ENCODE peak calls at places on chromosomes 11 and 22, in four cellular contexts. One of them, this sample, is unnamed.

GRCh38 chr11:69512790-69513189 is 31.3 kb downstream of the LINC01488 start:
- DNase-seq in brain microvascular endothelial cell: no peak
- DNase-seq in pancreas: peak; percentile 8
- DNase-seq in adrenal gland: no peak
- DNase-seq in this sample: no peak

GRCh38 chr22:45224331-45224730 is 16.4 kb downstream of the KIAA0930 start:
- DNase-seq in brain microvascular endothelial cell: no peak
- DNase-seq in pancreas: no peak
- DNase-seq in adrenal gland: no peak
- DNase-seq in this sample: no peak

GRCh38 chr11:112485280-112485679 is 224.6 kb upstream of the PLET1 start:
- DNase-seq in brain microvascular endothelial cell: no peak
- DNase-seq in pancreas: no peak
- DNase-seq in adrenal gland: no peak
- DNase-seq in this sample: no peak

GRCh38 chr22:21102659-21103267 is 57.0 kb downstream of the LRRC74B start:
- DNase-seq in brain microvascular endothelial cell: peak; percentile 45
- DNase-seq in pancreas: peak; percentile 59
- DNase-seq in adrenal gland: peak; percentile 78
- DNase-seq in this sample: peak; percentile 72

GRCh38 chr11:69705246-69705856 is 1.5 kb upstream of the FGF19 start:
- DNase-seq in brain microvascular endothelial cell: no peak
- DNase-seq in pancreas: no peak
- DNase-seq in adrenal gland: no peak
- DNase-seq in this sample: no peak

GRCh38 chr11:69873166-69874077 is 54.2 kb upstream of the FGF3 start:
- DNase-seq in brain microvascular endothelial cell: no peak
- DNase-seq in pancreas: no peak
- DNase-seq in adrenal gland: no peak
- DNase-seq in this sample: no peak

GRCh38 chr11:123143921-123144320 is 51.1 kb downstream of the CLMP start:
- DNase-seq in brain microvascular endothelial cell: no peak
- DNase-seq in pancreas: no peak
- DNase-seq in adrenal gland: no peak
- DNase-seq in this sample: no peak

GRCh38 chr11:94032725-94033124 is 11.6 kb downstream of the HEPHL1 start:
- DNase-seq in brain microvascular endothelial cell: no peak
- DNase-seq in pancreas: no peak
- DNase-seq in adrenal gland: no peak
- DNase-seq in this sample: no peak

GRCh38 chr11:15159085-15159484 is 44.4 kb downstream of the INSC start:
- DNase-seq in brain microvascular endothelial cell: peak; percentile 47
- DNase-seq in pancreas: no peak
- DNase-seq in adrenal gland: no peak
- DNase-seq in this sample: no peak
- TF ChIP-seq CTCF in brain microvascular endothelial cell: peak; percentile 81
- TF ChIP-seq CTCF in pancreas: no peak
- TF ChIP-seq CTCF in adrenal gland: no peak
- TF ChIP-seq CTCF in this sample: no peak

DNA sequence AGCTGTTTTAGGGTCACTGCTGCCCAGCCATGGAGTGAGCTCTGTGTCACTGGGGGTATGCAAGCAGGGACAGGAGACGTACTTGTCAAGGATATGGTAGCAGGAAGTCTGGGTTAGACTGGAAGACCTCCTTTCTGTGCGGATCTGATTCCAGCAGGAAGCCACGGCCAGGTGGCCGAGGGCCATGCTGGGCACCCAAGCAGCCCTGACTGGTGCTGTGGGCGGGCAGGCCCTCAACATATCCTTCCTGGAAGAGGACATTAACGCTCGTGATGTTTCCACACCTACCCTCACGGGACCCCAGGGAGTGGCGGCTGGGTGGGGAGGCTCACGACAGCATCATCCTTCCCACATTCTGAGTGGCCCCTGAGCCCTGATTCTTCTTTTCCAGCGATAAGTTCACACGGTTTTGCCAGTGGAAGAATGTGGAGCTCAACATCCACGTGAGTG is 8.7 kb upstream of the ANKRD13D start:
- DNase-seq in brain microvascular endothelial cell: no peak
- DNase-seq in pancreas: no peak
- DNase-seq in adrenal gland: no peak
- DNase-seq in this sample: no peak
- H3K27ac ChIP-seq in brain microvascular endothelial cell: no peak overlapping the region
- H3K27ac ChIP-seq in pancreas: no peak overlapping the region
- H3K27ac ChIP-seq in adrenal gland: no peak overlapping the region
- H3K27ac ChIP-seq in this sample: peak overlapping the region; percentile 39

GRCh38 chr11:32006799-32007388 is 84.0 kb upstream of the RCN1 start:
- DNase-seq in brain microvascular endothelial cell: peak; percentile 46
- DNase-seq in pancreas: no peak
- DNase-seq in adrenal gland: peak; percentile 34
- DNase-seq in this sample: peak; percentile 6
- TF ChIP-seq CTCF in brain microvascular endothelial cell: peak; percentile 82
- TF ChIP-seq CTCF in pancreas: peak; percentile 21
- TF ChIP-seq CTCF in adrenal gland: peak; percentile 49
- TF ChIP-seq CTCF in this sample: peak; percentile 19

GRCh38 chr11:10505278-10506012 is 35.5 kb downstream of the RNF141 start:
- DNase-seq in brain microvascular endothelial cell: no peak
- DNase-seq in pancreas: no peak
- DNase-seq in adrenal gland: no peak
- DNase-seq in this sample: no peak
- H3K27ac ChIP-seq in brain microvascular endothelial cell: no peak overlapping the region
- H3K27ac ChIP-seq in pancreas: no peak overlapping the region
- H3K27ac ChIP-seq in adrenal gland: no peak overlapping the region
- H3K27ac ChIP-seq in this sample: no peak overlapping the region

GRCh38 chr22:41948142-41948541 is 1.2 kb upstream of the CENPM start:
- DNase-seq in brain microvascular endothelial cell: no peak
- DNase-seq in pancreas: no peak
- DNase-seq in adrenal gland: no peak
- DNase-seq in this sample: no peak

GRCh38 chr22:41949297-41949965 is 2.5 kb upstream of the CENPM start:
- DNase-seq in brain microvascular endothelial cell: no peak
- DNase-seq in pancreas: no peak
- DNase-seq in adrenal gland: no peak
- DNase-seq in this sample: no peak

GRCh38 chr22:41943661-41944209 is 3.2 kb downstream of the CENPM start:
- DNase-seq in brain microvascular endothelial cell: peak; percentile 27
- DNase-seq in pancreas: no peak
- DNase-seq in adrenal gland: no peak
- DNase-seq in this sample: no peak

GRCh38 chr22:41947181-41948080 is 479 bp upstream of the CENPM start:
- DNase-seq in brain microvascular endothelial cell: no peak
- DNase-seq in pancreas: no peak
- DNase-seq in adrenal gland: no peak
- DNase-seq in this sample: no peak

DNA sequence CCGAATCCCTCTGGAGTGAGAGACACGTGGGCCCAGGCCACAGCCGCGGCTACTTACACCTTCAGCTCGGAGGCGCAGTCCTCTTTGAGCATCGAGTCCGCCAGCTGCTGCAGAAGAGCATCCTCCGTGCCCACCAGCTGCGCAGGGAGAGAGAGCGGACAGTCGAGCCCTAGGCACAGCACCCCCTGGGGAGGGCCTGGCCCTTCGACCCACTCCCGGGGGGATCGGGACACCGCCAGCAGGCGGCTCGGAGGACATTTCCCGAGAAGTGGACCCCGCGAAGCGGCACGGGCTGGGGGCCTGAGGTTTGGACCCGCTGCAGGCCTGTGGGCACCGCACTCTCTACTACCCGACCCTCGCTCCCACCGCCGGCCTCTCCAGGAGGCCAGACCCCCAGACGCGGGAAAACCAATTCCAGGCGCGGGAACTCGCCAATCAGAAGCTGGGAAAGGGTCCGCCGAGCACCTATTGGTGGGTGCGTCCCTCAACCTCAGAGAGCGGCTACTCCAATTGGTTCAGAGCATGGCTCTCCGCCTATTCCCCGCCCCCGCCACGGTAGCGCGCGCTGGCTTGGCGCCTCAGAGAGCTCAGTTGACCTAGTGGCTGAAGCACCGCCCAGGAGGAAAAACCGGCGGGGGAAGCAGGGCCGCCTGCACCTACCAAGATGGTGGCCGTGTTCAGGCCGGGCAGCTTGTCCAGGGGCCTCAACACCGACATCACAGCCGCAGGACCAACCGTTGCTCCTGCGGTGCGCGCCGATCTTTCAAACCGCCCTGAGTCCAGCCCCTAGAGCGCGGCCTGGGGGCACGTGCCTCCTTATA is at the start of gene CENPM:
- DNase-seq in brain microvascular endothelial cell: peak; percentile 93
- DNase-seq in pancreas: peak; percentile 91
- DNase-seq in adrenal gland: peak; percentile 95
- DNase-seq in this sample: peak; percentile 93
- TF ChIP-seq CTCF in brain microvascular endothelial cell: peak; percentile 59
- TF ChIP-seq CTCF in pancreas: no peak
- TF ChIP-seq CTCF in adrenal gland: peak; percentile 33
- TF ChIP-seq CTCF in this sample: no peak

GRCh38 chr11:119031912-119032280 is 1.2 kb upstream of the SLC37A4 start:
- DNase-seq in brain microvascular endothelial cell: no peak
- DNase-seq in pancreas: no peak
- DNase-seq in adrenal gland: no peak
- DNase-seq in this sample: no peak

GRCh38 chr11:119029069-119029339 is 1.7 kb downstream of the SLC37A4 start:
- DNase-seq in brain microvascular endothelial cell: no peak
- DNase-seq in pancreas: no peak
- DNase-seq in adrenal gland: no peak
- DNase-seq in this sample: no peak

GRCh38 chr11:119029340-119030028 is 1.2 kb downstream of the SLC37A4 start:
- DNase-seq in brain microvascular endothelial cell: no peak
- DNase-seq in pancreas: peak; percentile 82
- DNase-seq in adrenal gland: no peak
- DNase-seq in this sample: no peak

GRCh38 chr11:119030029-119030328 is 698 bp downstream of the SLC37A4 start:
- DNase-seq in brain microvascular endothelial cell: no peak
- DNase-seq in pancreas: peak; percentile 38
- DNase-seq in adrenal gland: no peak
- DNase-seq in this sample: no peak

DNA sequence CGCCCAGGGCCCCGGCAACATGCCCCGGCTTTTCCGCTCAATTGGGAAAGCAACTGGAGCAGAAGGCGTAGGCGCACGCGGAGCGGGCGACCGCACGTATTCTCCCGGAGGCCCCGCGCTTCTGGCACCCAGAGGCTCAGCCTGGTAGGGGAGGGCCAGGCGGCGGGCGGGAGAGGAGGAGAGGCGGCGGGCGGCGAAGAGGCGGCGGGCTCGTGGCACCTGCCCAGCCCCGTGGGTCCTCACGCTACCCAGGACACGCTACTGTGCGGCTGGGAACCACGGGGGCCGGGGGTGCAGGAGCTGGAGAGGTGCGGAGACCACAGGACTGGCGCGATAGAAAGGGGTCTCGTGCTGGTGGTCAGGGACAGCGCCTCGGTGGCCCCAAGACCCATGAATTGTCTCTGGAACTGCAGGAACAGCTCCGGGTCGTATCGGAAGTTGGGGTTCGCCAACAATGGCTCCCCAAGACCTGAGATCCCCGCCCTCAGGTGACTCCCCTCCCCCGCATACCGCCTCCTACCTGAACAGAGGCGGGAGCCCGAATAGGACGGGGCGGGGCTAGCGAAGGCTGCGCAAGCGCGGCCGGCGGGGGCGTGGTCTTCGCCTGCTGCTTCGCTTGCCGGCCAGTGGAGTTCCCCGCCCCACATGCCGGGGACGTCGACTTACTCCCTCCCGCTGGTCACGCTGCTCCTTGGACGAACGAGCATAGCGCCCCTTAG is at the start of gene SLC37A4:
- DNase-seq in brain microvascular endothelial cell: peak; percentile 96
- DNase-seq in pancreas: peak; percentile 98
- DNase-seq in adrenal gland: peak; percentile 99
- DNase-seq in this sample: peak; percentile 98
- H3K27ac ChIP-seq in brain microvascular endothelial cell: no peak within 1 kb of the TSS
- H3K27ac ChIP-seq in pancreas: peak within 1 kb of the TSS; percentile 86
- H3K27ac ChIP-seq in adrenal gland: peak within 1 kb of the TSS; percentile 35
- H3K27ac ChIP-seq in this sample: peak within 1 kb of the TSS; percentile 73

This sample was measured in heart right ventricle.